ENCODE peak calls at places on chromosome 5, in seven cellular contexts. I is pancreas, C is Kasumi-1, Q is NCI-H1930, T is memory B cell, N is ELR, G is neural progenitor cell. A is an unnamed sample.

GRCh38 chr5:143428738-143429420 is 25.4 kb upstream of the NR3C1 start:
- DNase-seq in I (no peak), C (no peak), Q (no peak), T (no peak), N (no peak), G (no peak), A (no peak)

GRCh38 chr5:29672678-29673077 is 1520.8 kb upstream of the CDH6 start:
- DNase-seq in I (no peak), C (no peak), Q (no peak), T (no peak), N (no peak), G (no peak), A (no peak)

GRCh38 chr5:157217289-157218024 is 36.8 kb downstream of the ITK start:
- DNase-seq in I (no peak), C (no peak), Q (no peak), T (no peak), N (no peak), G (no peak), A (no peak)

GRCh38 chr5:110916373-110917049 is 155.0 kb upstream of the TSLP start:
- DNase-seq in I (no peak), C (no peak), Q (no peak), T (no peak), N (peak), G (peak), A (no peak)

GRCh38 chr5:181217805-181218065 is 5.3 kb upstream of the TRIM41 start:
- DNase-seq in I (no peak), C (no peak), Q (no peak), T (no peak), N (no peak), G (no peak), A (no peak)

GRCh38 chr5:139417214-139417613 is 13.3 kb upstream of the SPATA24 start:
- DNase-seq in I (no peak), C (peak), Q (no peak), T (no peak), N (peak), G (no peak), A (no peak)

GRCh38 chr5:59506285-59506877 is 387.1 kb downstream of the PDE4D start:
- DNase-seq in I (no peak), C (peak), Q (no peak), T (peak), N (peak), G (peak), A (no peak)

GRCh38 chr5:370959-371810 is 49.7 kb downstream of the AHRR start:
- DNase-seq in I (no peak), C (no peak), Q (no peak), T (no peak), N (peak), G (no peak), A (peak)

GRCh38 chr5:168747987-168748777 is 169.0 kb upstream of the PANK3 start:
- DNase-seq in I (no peak), C (peak), Q (no peak), T (no peak), N (peak), G (peak), A (peak)

GRCh38 chr5:55027589-55027988 is 3.5 kb downstream of the GZMK start:
- DNase-seq in I (no peak), C (peak), Q (no peak), T (no peak), N (no peak), G (no peak), A (no peak)

GRCh38 chr5:147216552-147217154 is 18.2 kb upstream of the STK32A start:
- DNase-seq in I (no peak), C (no peak), Q (no peak), T (no peak), N (no peak), G (peak), A (peak)

GRCh38 chr5:25285116-25285515 is 640.3 kb upstream of the CDH10 start:
- DNase-seq in I (no peak), C (no peak), Q (no peak), T (no peak), N (no peak), G (no peak), A (no peak)

GRCh38 chr5:169356181-169356580 is 55.2 kb upstream of the SLIT3 start:
- DNase-seq in I (no peak), C (no peak), Q (no peak), T (no peak), N (no peak), G (no peak), A (no peak)

GRCh38 chr5:154287136-154287535 is 96.6 kb downstream of the GALNT10 start:
- DNase-seq in I (no peak), C (peak), Q (no peak), T (no peak), N (peak), G (peak), A (peak)

GRCh38 chr5:169213479-169213878 is 87.5 kb downstream of the SLIT3 start:
- DNase-seq in I (no peak), C (peak), Q (no peak), T (no peak), N (no peak), G (no peak), A (no peak)

GRCh38 chr5:145473032-145473642 is 362.0 kb downstream of the PRELID2 start:
- DNase-seq in I (no peak), C (no peak), Q (no peak), T (no peak), N (no peak), G (no peak), A (no peak)

GRCh38 chr5:64301566-64301965 is 135.9 kb downstream of the RNF180 start:
- DNase-seq in I (no peak), C (no peak), Q (no peak), T (no peak), N (no peak), G (no peak), A (no peak)

GRCh38 chr5:5387789-5388188 is 34.7 kb upstream of the ICE1 start:
- DNase-seq in I (no peak), C (no peak), Q (no peak), T (no peak), N (no peak), G (no peak), A (no peak)

GRCh38 chr5:172478256-172478655 is 23.9 kb upstream of the SH3PXD2B start:
- DNase-seq in I (no peak), C (no peak), Q (no peak), T (no peak), N (no peak), G (no peak), A (no peak)

GRCh38 chr5:82169892-82170291 is 108.3 kb downstream of the RPS23 start:
- DNase-seq in I (no peak), C (no peak), Q (no peak), T (no peak), N (no peak), G (no peak), A (no peak)

GRCh38 chr5:112878760-112879159 is 17.7 kb downstream of the SRP19 start:
- DNase-seq in I (no peak), C (no peak), Q (no peak), T (no peak), N (peak), G (no peak), A (no peak)

GRCh38 chr5:177169271-177169670 is 35.7 kb downstream of the NSD1 start:
- DNase-seq in I (no peak), C (no peak), Q (no peak), T (no peak), N (no peak), G (no peak), A (no peak)

GRCh38 chr5:12959744-12960143 is 984.7 kb downstream of the DNAH5 start:
- DNase-seq in I (no peak), C (no peak), Q (no peak), T (no peak), N (no peak), G (no peak), A (no peak)

GRCh38 chr5:97489010-97489840 is 306.2 kb upstream of the RIOK2 start:
- DNase-seq in I (no peak), C (no peak), Q (no peak), T (no peak), N (no peak), G (no peak), A (no peak)

GRCh38 chr5:93532370-93532769 is 48.6 kb downstream of the NR2F1-AS1 start:
- DNase-seq in I (peak), C (peak), Q (no peak), T (no peak), N (peak), G (peak), A (no peak)

GRCh38 chr5:60993875-60994571 is 49.0 kb downstream of the NDUFAF2 start:
- DNase-seq in I (no peak), C (no peak), Q (no peak), T (no peak), N (no peak), G (no peak), A (no peak)

GRCh38 chr5:148311516-148311915 is 707 bp upstream of the SPINK7 start:
- DNase-seq in I (no peak), C (no peak), Q (no peak), T (no peak), N (no peak), G (no peak), A (no peak)

GRCh38 chr5:139646912-139647391 is 1.2 kb upstream of the CXXC5 start:
- DNase-seq in I (peak), C (peak), Q (no peak), T (no peak), N (no peak), G (peak), A (no peak)

GRCh38 chr5:6722015-6722414 is 8.8 kb downstream of the TENT4A start:
- DNase-seq in I (no peak), C (no peak), Q (no peak), T (no peak), N (no peak), G (no peak), A (no peak)

GRCh38 chr5:89044665-89045200 is 161.7 kb upstream of the MEF2C start:
- DNase-seq in I (no peak), C (no peak), Q (no peak), T (no peak), N (no peak), G (no peak), A (no peak)

GRCh38 chr5:146048994-146049703 is 56.2 kb downstream of the PLAC8L1 start:
- DNase-seq in I (peak), C (peak), Q (peak), T (no peak), N (peak), G (peak), A (peak)

GRCh38 chr5:107542428-107542827 is 128.3 kb downstream of the EFNA5 start:
- DNase-seq in I (peak), C (no peak), Q (no peak), T (no peak), N (peak), G (no peak), A (no peak)

GRCh38 chr5:78605611-78606010 is 43.0 kb downstream of the LHFPL2 start:
- DNase-seq in I (no peak), C (no peak), Q (no peak), T (no peak), N (peak), G (no peak), A (no peak)

GRCh38 chr5:4411664-4412063 is 728.5 kb upstream of the ADAMTS16 start:
- DNase-seq in I (no peak), C (no peak), Q (no peak), T (no peak), N (no peak), G (peak), A (no peak)

GRCh38 chr5:129915415-129915814 is 11.2 kb downstream of the CHSY3 start:
- DNase-seq in I (no peak), C (no peak), Q (no peak), T (no peak), N (no peak), G (no peak), A (no peak)

GRCh38 chr5:55234171-55234700 is 828 bp upstream of the CCNO start:
- DNase-seq in I (peak), C (no peak), Q (no peak), T (no peak), N (peak), G (peak), A (peak)